ENCODE peak calls at places on chromosomes 2 and 18, in ten cellular contexts. E is Panc1; Y is CD4-positive, alpha-beta T cell; V is heart right ventricle; G is lung; P is left lung; J is heart left ventricle; F is foreskin keratinocyte; O is CD4-positive, CD25-positive, alpha-beta regulatory T cell; U is lower lobe of right lung. X is an unnamed sample.

GRCh38 chr2:42248846-42249245 is 79.7 kb downstream of the EML4 start:
- ATAC-seq in V (no peak), E (no peak), J (no peak), G (no peak), U (no peak), P (no peak), F (no peak), Y (no peak), O (no peak), X (no peak)

GRCh38 chr2:124692707-124693106 is 667.6 kb downstream of the CNTNAP5 start:
- ATAC-seq in O (no peak), F (no peak), G (no peak), Y (no peak), V (no peak), J (peak; percentile 54), P (no peak), U (no peak), E (no peak), X (no peak)

GRCh38 chr2:233213975-233214374 is 37.5 kb upstream of the ATG16L1 start:
- ATAC-seq in V (no peak), O (no peak), J (no peak), P (no peak), U (no peak), G (no peak), Y (no peak), F (no peak), E (no peak), X (no peak)

GRCh38 chr2:2763998-2764355 is 432.9 kb upstream of the MYT1L start:
- ATAC-seq in U (no peak), F (no peak), P (no peak), J (no peak), V (no peak), O (no peak), Y (no peak), E (no peak), G (no peak), X (no peak)

GRCh38 chr2:160635488-160635887 is 141.9 kb upstream of the RBMS1 start:
- ATAC-seq in U (no peak), Y (no peak), P (no peak), F (no peak), G (peak; percentile 19), O (no peak), J (peak; percentile 57), E (no peak), V (peak; percentile 39), X (peak; percentile 16)

GRCh38 chr2:65503746-65504145 is 71.3 kb upstream of the SPRED2 start:
- ATAC-seq in V (no peak), O (no peak), J (no peak), F (no peak), G (no peak), Y (no peak), U (no peak), P (no peak), E (no peak), X (no peak)

GRCh38 chr2:59887348-59887747 is 666.1 kb downstream of the BCL11A start:
- ATAC-seq in J (no peak), E (no peak), F (no peak), U (no peak), P (no peak), Y (no peak), O (no peak), V (no peak), G (no peak), X (no peak)

GRCh38 chr2:108538000-108538625 is 3.8 kb downstream of the LIMS1 start:
- ATAC-seq in O (no peak), F (peak; percentile 49), G (no peak), E (no peak), P (no peak), J (no peak), V (no peak), Y (no peak), U (no peak), X (no peak)

GRCh38 chr2:237932731-237933131 is 34.1 kb upstream of the UBE2F start:
- ATAC-seq in G (no peak), V (no peak), O (no peak), P (peak; percentile 44), Y (no peak), E (no peak), J (no peak), U (peak; percentile 22), F (no peak), X (peak; percentile 80)

GRCh38 chr2:94980406-94980805 is 45.1 kb upstream of the MAL start:
- ATAC-seq in U (no peak), Y (no peak), P (no peak), J (no peak), G (no peak), F (no peak), V (no peak), E (peak; percentile 35), O (no peak), X (no peak)

GRCh38 chr2:69583434-69583833 is 60.1 kb downstream of the AAK1 start:
- ATAC-seq in E (no peak), O (no peak), F (no peak), J (no peak), P (no peak), U (no peak), G (no peak), Y (no peak), V (no peak), X (no peak)

GRCh38 chr2:218896501-218897393 is 16.1 kb downstream of the WNT10A start:
- ATAC-seq in V (no peak), Y (peak; percentile 56), U (peak; percentile 38), J (no peak), F (peak; percentile 64), E (peak; percentile 70), G (no peak), P (peak; percentile 30), O (peak; percentile 54), X (no peak)

GRCh38 chr18:22169889-22170420 is 566 bp downstream of the GATA6 start:
- ATAC-seq in J (peak; percentile 1), U (peak; percentile 28), Y (no peak), V (peak; percentile 8), O (no peak), F (peak; percentile 4), P (peak; percentile 2), E (peak; percentile 32), G (peak; percentile 7), X (peak; percentile 26)

GRCh38 chr18:31510319-31510718 is 12.3 kb downstream of the DSG2 start:
- ATAC-seq in U (no peak), V (no peak), P (peak; percentile 35), F (peak; percentile 46), J (no peak), Y (no peak), E (no peak), O (no peak), G (no peak), X (no peak)

GRCh38 chr18:76697441-76697901 is 124.9 kb upstream of the ZNF236 start:
- ATAC-seq in V (peak; percentile 67), P (peak; percentile 84), J (peak; percentile 91), G (no peak), O (no peak), Y (no peak), E (peak; percentile 87), F (peak; percentile 76), U (peak; percentile 70), X (peak; percentile 55)

GRCh38 chr2:238509151-238509820 is 82.6 kb downstream of the ASB1 start:
- ATAC-seq in V (peak; percentile 38), J (no peak), G (no peak), P (no peak), F (no peak), U (no peak), E (peak; percentile 59), Y (no peak), O (no peak), X (no peak)

GRCh38 chr2:48415765-48416515 is 114.0 kb upstream of the STON1 start:
- ATAC-seq in U (peak; percentile 65), V (no peak), F (no peak), P (peak; percentile 53), G (no peak), O (no peak), J (peak; percentile 24), E (no peak), Y (peak; percentile 75), X (no peak)

GRCh38 chr2:118855451-118856279 is 8.2 kb upstream of the EN1 start:
- ATAC-seq in P (peak; percentile 99), J (peak; percentile 85), F (peak; percentile 78), G (peak; percentile 91), O (peak; percentile 73), Y (peak; percentile 94), E (peak; percentile 90), U (peak; percentile 92), V (peak; percentile 90), X (peak; percentile 79)
- H3K27me3 ChIP-seq in P (peaks cover 100% of the 10 kb centered on the region), J (peaks cover 99% of the 10 kb centered on the region), F (peaks cover 98% of the 10 kb centered on the region), G (peaks cover 21% of the 10 kb centered on the region), O (peaks cover 26% of the 10 kb centered on the region), Y (peaks cover 98% of the 10 kb centered on the region), E (peaks cover 13% of the 10 kb centered on the region), U (peaks cover 96% of the 10 kb centered on the region), V (peaks cover 100% of the 10 kb centered on the region), X (peaks cover 99% of the 10 kb centered on the region)

DNA sequence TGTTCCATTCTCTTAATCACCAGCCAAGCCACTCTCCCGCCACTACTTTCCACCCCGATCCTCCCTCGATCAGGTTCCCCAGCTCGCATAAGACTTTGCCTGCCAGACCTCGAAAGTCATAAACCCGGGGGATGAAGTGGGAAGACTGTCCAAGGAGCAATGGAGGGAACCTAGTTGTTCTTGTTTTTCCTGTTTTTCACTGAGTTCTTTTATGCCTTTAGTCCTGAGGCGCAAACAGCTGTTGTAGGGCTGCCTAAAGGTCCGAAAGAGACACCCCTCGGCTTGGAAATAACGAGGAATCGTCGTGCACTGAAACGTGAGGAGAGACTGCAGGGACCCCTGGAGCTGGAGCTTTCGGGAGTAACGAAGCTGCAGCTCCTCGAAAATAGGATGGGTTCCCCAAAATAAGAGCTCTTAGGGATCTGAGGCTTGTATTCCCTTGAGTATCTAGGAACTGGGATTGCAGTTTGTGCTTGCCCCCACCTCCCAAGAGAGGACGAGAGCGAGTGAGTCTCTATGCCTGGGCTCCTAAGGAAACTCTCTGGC is 1.7 kb upstream of the HOXD12 start:
- ATAC-seq in O (no peak), E (peak; percentile 35), G (no peak), U (no peak), Y (no peak), V (no peak), P (no peak), F (peak; percentile 25), J (no peak), X (no peak)
- H3K27me3 ChIP-seq in O (peaks cover 63% of the 10 kb centered on the region), E (peaks cover 5% of the 10 kb centered on the region), G (peaks cover 25% of the 10 kb centered on the region), U (peaks cover 98% of the 10 kb centered on the region), Y (peaks cover 99% of the 10 kb centered on the region), V (peaks cover 100% of the 10 kb centered on the region), P (peaks cover 100% of the 10 kb centered on the region), F (peaks cover 100% of the 10 kb centered on the region), J (peaks cover 100% of the 10 kb centered on the region), X (peaks cover 100% of the 10 kb centered on the region)

GRCh38 chr2:72141881-72142742 is 5.5 kb downstream of the CYP26B1 start:
- ATAC-seq in J (no peak), U (no peak), E (no peak), Y (no peak), F (no peak), V (no peak), O (no peak), P (no peak), G (no peak), X (no peak)
- H3K27me3 ChIP-seq in J (peaks cover 22% of the 10 kb centered on the region), U (peaks cover 48% of the 10 kb centered on the region), E (peaks cover 4% of the 10 kb centered on the region), Y (peaks cover 40% of the 10 kb centered on the region), F (peaks cover 50% of the 10 kb centered on the region), V (peaks cover 49% of the 10 kb centered on the region), O (peaks cover 6% of the 10 kb centered on the region), P (peaks cover 58% of the 10 kb centered on the region), G (no peaks in the 10 kb centered on the region), X (peaks cover 43% of the 10 kb centered on the region)

DNA sequence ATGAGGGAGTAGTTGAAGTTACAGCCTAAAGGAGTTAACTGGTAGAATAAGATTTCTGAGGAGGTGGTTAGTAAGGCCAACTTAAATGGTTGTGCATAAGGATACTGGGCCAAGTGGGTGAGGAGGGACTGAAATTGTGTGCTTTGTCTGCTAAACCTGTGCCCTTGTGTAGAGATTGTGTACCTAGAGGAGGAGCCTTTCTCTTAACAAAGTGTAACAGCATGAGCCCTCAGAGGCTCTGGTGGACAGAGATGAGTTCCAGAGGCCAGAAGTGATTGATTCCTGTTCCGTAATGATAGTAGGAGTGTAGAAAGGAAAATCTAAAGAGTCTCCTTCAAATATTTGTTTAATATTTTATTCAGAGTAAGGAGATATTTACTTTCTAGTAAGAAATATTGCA is 42.9 kb downstream of the OTX1 start:
- ATAC-seq in V (no peak), U (no peak), Y (no peak), P (no peak), G (no peak), O (no peak), F (no peak), E (no peak), J (no peak), X (no peak)
- H3K27me3 ChIP-seq in V (no peaks in the 10 kb centered on the region), U (no peaks in the 10 kb centered on the region), Y (no peaks in the 10 kb centered on the region), P (no peaks in the 10 kb centered on the region), G (no peaks in the 10 kb centered on the region), O (no peaks in the 10 kb centered on the region), F (no peaks in the 10 kb centered on the region), E (peaks cover 3% of the 10 kb centered on the region), J (no peaks in the 10 kb centered on the region), X (no peaks in the 10 kb centered on the region)

X was measured in gastroesophageal sphincter.